ENCODE peak calls at places on chromosomes 16 and 17, in seven cellular contexts. U, M, Y, Z, E, F and J are unnamed samples.

GRCh38 chr17:49371178-49371834 is 9.3 kb upstream of the ZNF652 start:
- DNase-seq in Z (no peak), E (no peak), M (peak; percentile 55), Y (no peak), F (no peak), U (no peak), J (no peak)

GRCh38 chr16:67897231-67897630 is 4.2 kb downstream of the PSKH1 start:
- DNase-seq in F (peak; percentile 55), E (no peak), Z (no peak), U (peak; percentile 17), M (no peak), Y (peak; percentile 82), J (no peak)

GRCh38 chr16:49634235-49635008 is 221.5 kb downstream of the ZNF423 start:
- DNase-seq in U (no peak), F (no peak), Z (no peak), E (no peak), Y (no peak), M (peak; percentile 25), J (no peak)

GRCh38 chr17:74663566-74663965 is 40.0 kb upstream of the CD300E start:
- DNase-seq in U (no peak), Y (no peak), Z (no peak), E (no peak), F (no peak), M (no peak), J (no peak)

GRCh38 chr17:44359458-44360143 is 4.1 kb downstream of the FAM171A2 start:
- DNase-seq in Y (no peak), F (no peak), Z (no peak), E (no peak), U (no peak), M (no peak), J (no peak)

GRCh38 chr17:28997811-28998210 is 8.0 kb downstream of the SEZ6 start:
- DNase-seq in M (no peak), U (no peak), Y (no peak), F (no peak), Z (no peak), E (no peak), J (no peak)

GRCh38 chr17:81420769-81421462 is 25.7 kb downstream of the BAHCC1 start:
- DNase-seq in M (no peak), Z (no peak), Y (peak; percentile 82), U (no peak), E (no peak), F (no peak), J (no peak)

GRCh38 chr16:71396589-71396988 is 38.1 kb downstream of the CALB2 start:
- DNase-seq in F (no peak), Y (no peak), E (no peak), U (no peak), Z (no peak), M (no peak), J (no peak)

GRCh38 chr16:24852281-24852721 is 6.5 kb downstream of the SLC5A11 start:
- DNase-seq in Y (peak; percentile 33), Z (no peak), E (no peak), M (no peak), U (no peak), F (no peak), J (no peak)

GRCh38 chr16:84730406-84731106 is 30.8 kb downstream of the USP10 start:
- DNase-seq in Y (peak; percentile 93), E (peak; percentile 41), F (peak; percentile 94), Z (peak; percentile 86), M (peak; percentile 61), U (peak; percentile 73), J (peak; percentile 78)

GRCh38 chr16:13873835-13874438 is 46.0 kb upstream of the ERCC4 start:
- DNase-seq in F (peak; percentile 6), U (peak; percentile 7), Y (peak; percentile 60), E (no peak), Z (no peak), M (no peak), J (no peak)

GRCh38 chr17:27895110-27895895 is 2.1 kb upstream of the LYRM9 start:
- DNase-seq in Z (no peak), E (no peak), M (peak; percentile 16), U (no peak), Y (no peak), F (no peak), J (no peak)

GRCh38 chr17:45371414-45372324 is 54.8 kb upstream of the MAP3K14 start:
- DNase-seq in U (peak; percentile 96), Z (peak; percentile 94), M (peak; percentile 95), E (no peak), F (peak; percentile 94), Y (peak; percentile 98), J (peak; percentile 95)

GRCh38 chr17:3916013-3916696 is at the start of gene P2RX1:
- DNase-seq in M (no peak), Z (no peak), F (no peak), E (peak; percentile 88), Y (peak; percentile 87), U (no peak), J (no peak)

GRCh38 chr17:68172461-68172954 is 75.3 kb upstream of the AMZ2 start:
- DNase-seq in E (peak; percentile 61), Y (peak; percentile 73), U (peak; percentile 35), F (peak; percentile 62), Z (no peak), M (peak; percentile 78), J (peak; percentile 3)

GRCh38 chr17:78525511-78526160 is 51.6 kb downstream of the DNAH17 start:
- DNase-seq in F (no peak), E (no peak), Z (no peak), U (no peak), M (no peak), Y (no peak), J (no peak)

GRCh38 chr17:78268960-78269892 is 37.8 kb downstream of the TMEM235 start:
- DNase-seq in M (no peak), Z (no peak), F (peak; percentile 93), E (no peak), Y (peak; percentile 96), U (no peak), J (no peak)

GRCh38 chr16:77424841-77425604 is 9.8 kb downstream of the ADAMTS18 start:
- DNase-seq in Y (no peak), E (no peak), M (no peak), F (no peak), Z (no peak), U (no peak), J (no peak)

GRCh38 chr17:4968916-4969550 is 1.4 kb upstream of the SPAG7 start:
- DNase-seq in U (peak; percentile 80), M (no peak), F (peak; percentile 97), E (no peak), Z (peak; percentile 78), Y (peak; percentile 90), J (peak; percentile 79)

GRCh38 chr17:81386646-81387234 is 8.5 kb upstream of the BAHCC1 start:
- DNase-seq in M (no peak), F (no peak), Z (no peak), E (no peak), Y (no peak), U (no peak), J (no peak)

GRCh38 chr16:85652431-85653221 is 36.1 kb downstream of the GINS2 start:
- DNase-seq in U (no peak), Z (no peak), Y (peak; percentile 42), E (no peak), F (peak; percentile 66), M (no peak), J (no peak)

GRCh38 chr17:79696159-79696982 is 34.4 kb upstream of the ENPP7 start:
- DNase-seq in Y (no peak), E (no peak), F (no peak), Z (no peak), M (no peak), U (no peak), J (no peak)

GRCh38 chr16:23974223-23974622 is 138.4 kb downstream of the PRKCB start:
- DNase-seq in E (no peak), M (peak; percentile 36), Z (no peak), Y (no peak), U (no peak), F (no peak), J (no peak)

GRCh38 chr17:74117087-74117486 is 86.4 kb upstream of the RPL38 start:
- DNase-seq in U (no peak), F (no peak), Z (no peak), Y (no peak), M (peak; percentile 10), E (no peak), J (no peak)

GRCh38 chr16:88834670-88835069 is 22.1 kb downstream of the GALNS start:
- DNase-seq in E (no peak), F (no peak), M (no peak), U (no peak), Y (no peak), Z (no peak), J (no peak)
- H3K4me3 ChIP-seq in E (no peak overlapping the region), F (no peak overlapping the region), M (no peak overlapping the region), U (no peak overlapping the region), Y (no peak overlapping the region), Z (no peak overlapping the region), J (no peak overlapping the region)

GRCh38 chr16:57130950-57131321 is 38.6 kb downstream of the CPNE2 start:
- DNase-seq in Z (no peak), Y (no peak), E (no peak), M (no peak), F (no peak), U (no peak), J (no peak)
- H3K4me3 ChIP-seq in Z (no peak overlapping the region), Y (no peak overlapping the region), E (no peak overlapping the region), M (no peak overlapping the region), F (no peak overlapping the region), U (no peak overlapping the region), J (no peak overlapping the region)

GRCh38 chr17:39455919-39456318 is 4.9 kb upstream of the MED1 start:
- DNase-seq in Z (no peak), U (no peak), E (no peak), Y (no peak), M (no peak), F (no peak), J (no peak)

GRCh38 chr17:39450847-39451581 is at the start of gene MED1:
- DNase-seq in Y (peak; percentile 99), U (peak; percentile 97), F (peak; percentile 99), Z (peak; percentile 84), E (peak; percentile 98), M (peak; percentile 99), J (peak; percentile 95)

GRCh38 chr17:39450051-39450450 is 1.0 kb downstream of the MED1 start:
- DNase-seq in F (no peak), E (no peak), M (no peak), U (no peak), Z (no peak), Y (no peak), J (no peak)
- H3K4me3 ChIP-seq in F (no peak overlapping the region), E (peak overlapping the region; percentile 98), M (peak overlapping the region; percentile 83), U (peak overlapping the region; percentile 79), Z (peak overlapping the region; percentile 98), Y (peak overlapping the region; percentile 78), J (peak overlapping the region; percentile 81)

GRCh38 chr17:62965149-62965648 is 836 bp upstream of the TANC2 start:
- DNase-seq in Y (no peak), Z (no peak), U (no peak), E (peak; percentile 49), M (no peak), F (peak; percentile 25), J (no peak)

GRCh38 chr17:62967111-62967449 is 1.0 kb downstream of the TANC2 start:
- DNase-seq in Z (no peak), F (no peak), M (no peak), Y (no peak), U (no peak), E (no peak), J (no peak)

GRCh38 chr17:62968445-62968923 is 2.4 kb downstream of the TANC2 start:
- DNase-seq in Z (peak; percentile 71), M (peak; percentile 63), U (peak; percentile 86), Y (peak; percentile 93), E (peak; percentile 80), F (peak; percentile 91), J (peak; percentile 81)

GRCh38 chr17:62965649-62966425 is at the start of gene TANC2:
- DNase-seq in F (peak; percentile 85), U (peak; percentile 34), Y (peak; percentile 83), E (peak; percentile 75), M (peak; percentile 82), Z (no peak), J (peak; percentile 36)

GRCh38 chr17:62966426-62967110 is 533 bp downstream of the TANC2 start:
- DNase-seq in E (no peak), Z (no peak), F (peak; percentile 47), U (peak; percentile 52), M (no peak), Y (no peak), J (no peak)
- H3K4me3 ChIP-seq in E (peak overlapping the region; percentile 74), Z (peak overlapping the region; percentile 83), F (peak overlapping the region; percentile 95), U (peak overlapping the region; percentile 90), M (peak overlapping the region; percentile 48), Y (peak overlapping the region; percentile 88), J (peak overlapping the region; percentile 68)